ENCODE peak calls at places on chromosomes 2 and 18, in eight cellular contexts. One of them, this sample, is unnamed.

GRCh38 chr2:168722592-168722991 is 79.8 kb upstream of the NOSTRIN start:
- DNase-seq in GM12878: no peak
- DNase-seq in K562: no peak
- DNase-seq in Panc1: no peak
- DNase-seq in suprapubic skin: no peak
- DNase-seq in HL-60: no peak
- DNase-seq in GM23338: no peak
- DNase-seq in stomach: no peak
- DNase-seq in this sample: no peak

GRCh38 chr18:49094136-49094535 is 143.4 kb upstream of the SMAD7 start:
- DNase-seq in GM12878: no peak
- DNase-seq in K562: no peak
- DNase-seq in Panc1: no peak
- DNase-seq in suprapubic skin: no peak
- DNase-seq in HL-60: no peak
- DNase-seq in GM23338: no peak
- DNase-seq in stomach: no peak
- DNase-seq in this sample: no peak

GRCh38 chr2:21466528-21466927 is 342.8 kb downstream of the TDRD15 start:
- DNase-seq in GM12878: no peak
- DNase-seq in K562: no peak
- DNase-seq in Panc1: no peak
- DNase-seq in suprapubic skin: no peak
- DNase-seq in HL-60: no peak
- DNase-seq in GM23338: no peak
- DNase-seq in stomach: no peak
- DNase-seq in this sample: no peak

GRCh38 chr2:99868260-99868659 is 274.1 kb downstream of the AFF3 start:
- DNase-seq in GM12878: no peak
- DNase-seq in K562: no peak
- DNase-seq in Panc1: no peak
- DNase-seq in suprapubic skin: no peak
- DNase-seq in HL-60: no peak
- DNase-seq in GM23338: no peak
- DNase-seq in stomach: no peak
- DNase-seq in this sample: no peak

GRCh38 chr2:42554392-42554791 is 14.0 kb upstream of the MTA3 start:
- DNase-seq in GM12878: no peak
- DNase-seq in K562: no peak
- DNase-seq in Panc1: no peak
- DNase-seq in suprapubic skin: no peak
- DNase-seq in HL-60: no peak
- DNase-seq in GM23338: peak; percentile 63
- DNase-seq in stomach: no peak
- DNase-seq in this sample: no peak

GRCh38 chr2:53575606-53576360 is 191.8 kb upstream of the CHAC2 start:
- DNase-seq in GM12878: no peak
- DNase-seq in K562: no peak
- DNase-seq in Panc1: no peak
- DNase-seq in suprapubic skin: no peak
- DNase-seq in HL-60: no peak
- DNase-seq in GM23338: peak; percentile 3
- DNase-seq in stomach: no peak
- DNase-seq in this sample: no peak

GRCh38 chr18:75106746-75107145 is 102.2 kb downstream of the PTGR3 start:
- DNase-seq in GM12878: no peak
- DNase-seq in K562: no peak
- DNase-seq in Panc1: no peak
- DNase-seq in suprapubic skin: no peak
- DNase-seq in HL-60: no peak
- DNase-seq in GM23338: no peak
- DNase-seq in stomach: no peak
- DNase-seq in this sample: no peak

GRCh38 chr18:48356909-48357631 is 52.1 kb downstream of the ZBTB7C start:
- DNase-seq in GM12878: no peak
- DNase-seq in K562: no peak
- DNase-seq in Panc1: no peak
- DNase-seq in suprapubic skin: peak; percentile 54
- DNase-seq in HL-60: no peak
- DNase-seq in GM23338: peak; percentile 30
- DNase-seq in stomach: no peak
- DNase-seq in this sample: peak; percentile 76

GRCh38 chr2:226977775-226978190 is 141.9 kb downstream of the RHBDD1 start:
- DNase-seq in GM12878: no peak
- DNase-seq in K562: peak; percentile 18
- DNase-seq in Panc1: no peak
- DNase-seq in suprapubic skin: no peak
- DNase-seq in HL-60: no peak
- DNase-seq in GM23338: no peak
- DNase-seq in stomach: no peak
- DNase-seq in this sample: no peak

GRCh38 chr2:165707088-165707487 is 87.0 kb downstream of the GALNT3 start:
- DNase-seq in GM12878: no peak
- DNase-seq in K562: no peak
- DNase-seq in Panc1: no peak
- DNase-seq in suprapubic skin: no peak
- DNase-seq in HL-60: no peak
- DNase-seq in GM23338: no peak
- DNase-seq in stomach: no peak
- DNase-seq in this sample: no peak

GRCh38 chr2:42881732-42882131 is 89.3 kb upstream of the HAAO start:
- DNase-seq in GM12878: no peak
- DNase-seq in K562: no peak
- DNase-seq in Panc1: no peak
- DNase-seq in suprapubic skin: no peak
- DNase-seq in HL-60: no peak
- DNase-seq in GM23338: no peak
- DNase-seq in stomach: no peak
- DNase-seq in this sample: no peak

GRCh38 chr2:8153258-8153718 is 528.6 kb upstream of the ID2 start:
- DNase-seq in GM12878: no peak
- DNase-seq in K562: no peak
- DNase-seq in Panc1: no peak
- DNase-seq in suprapubic skin: no peak
- DNase-seq in HL-60: no peak
- DNase-seq in GM23338: no peak
- DNase-seq in stomach: no peak
- DNase-seq in this sample: no peak

GRCh38 chr2:110639972-110640371 is 37.9 kb downstream of the BUB1 start:
- DNase-seq in GM12878: no peak
- DNase-seq in K562: no peak
- DNase-seq in Panc1: no peak
- DNase-seq in suprapubic skin: no peak
- DNase-seq in HL-60: no peak
- DNase-seq in GM23338: no peak
- DNase-seq in stomach: no peak
- DNase-seq in this sample: no peak

GRCh38 chr2:151826737-151827157 is 1.5 kb downstream of the ARL5A start:
- DNase-seq in GM12878: no peak
- DNase-seq in K562: peak; percentile 24
- DNase-seq in Panc1: no peak
- DNase-seq in suprapubic skin: no peak
- DNase-seq in HL-60: peak; percentile 29
- DNase-seq in GM23338: no peak
- DNase-seq in stomach: no peak
- DNase-seq in this sample: no peak

GRCh38 chr2:86186431-86186830 is 8.8 kb downstream of the IMMT start:
- DNase-seq in GM12878: no peak
- DNase-seq in K562: no peak
- DNase-seq in Panc1: no peak
- DNase-seq in suprapubic skin: no peak
- DNase-seq in HL-60: no peak
- DNase-seq in GM23338: no peak
- DNase-seq in stomach: no peak
- DNase-seq in this sample: no peak

GRCh38 chr2:202017940-202018339 is 15.7 kb upstream of the FZD7 start:
- DNase-seq in GM12878: no peak
- DNase-seq in K562: no peak
- DNase-seq in Panc1: no peak
- DNase-seq in suprapubic skin: no peak
- DNase-seq in HL-60: no peak
- DNase-seq in GM23338: no peak
- DNase-seq in stomach: no peak
- DNase-seq in this sample: no peak

GRCh38 chr18:56702946-56703345 is 51.8 kb downstream of the WDR7 start:
- DNase-seq in GM12878: no peak
- DNase-seq in K562: peak; percentile 11
- DNase-seq in Panc1: peak; percentile 13
- DNase-seq in suprapubic skin: no peak
- DNase-seq in HL-60: peak; percentile 15
- DNase-seq in GM23338: peak; percentile 65
- DNase-seq in stomach: no peak
- DNase-seq in this sample: no peak

GRCh38 chr2:113784823-113785744 is 28.6 kb upstream of the SLC35F5 start:
- DNase-seq in GM12878: no peak
- DNase-seq in K562: no peak
- DNase-seq in Panc1: no peak
- DNase-seq in suprapubic skin: no peak
- DNase-seq in HL-60: no peak
- DNase-seq in GM23338: no peak
- DNase-seq in stomach: peak; percentile 50
- DNase-seq in this sample: no peak

GRCh38 chr2:191933307-191934105 is 86.6 kb upstream of the CAVIN2 start:
- DNase-seq in GM12878: peak; percentile 40
- DNase-seq in K562: no peak
- DNase-seq in Panc1: no peak
- DNase-seq in suprapubic skin: no peak
- DNase-seq in HL-60: no peak
- DNase-seq in GM23338: no peak
- DNase-seq in stomach: no peak
- DNase-seq in this sample: no peak

GRCh38 chr2:102582845-102583244 is 36.5 kb upstream of the SLC9A2 start:
- DNase-seq in GM12878: no peak
- DNase-seq in K562: no peak
- DNase-seq in Panc1: no peak
- DNase-seq in suprapubic skin: no peak
- DNase-seq in HL-60: no peak
- DNase-seq in GM23338: no peak
- DNase-seq in stomach: no peak
- DNase-seq in this sample: no peak

GRCh38 chr2:40210344-40210967 is 241.4 kb downstream of the SLC8A1 start:
- DNase-seq in GM12878: no peak
- DNase-seq in K562: no peak
- DNase-seq in Panc1: no peak
- DNase-seq in suprapubic skin: no peak
- DNase-seq in HL-60: no peak
- DNase-seq in GM23338: no peak
- DNase-seq in stomach: no peak
- DNase-seq in this sample: no peak

GRCh38 chr18:23528580-23529472 is 25.5 kb downstream of the RMC1 start:
- DNase-seq in GM12878: no peak
- DNase-seq in K562: peak; percentile 76
- DNase-seq in Panc1: no peak
- DNase-seq in suprapubic skin: no peak
- DNase-seq in HL-60: peak; percentile 67
- DNase-seq in GM23338: no peak
- DNase-seq in stomach: no peak
- DNase-seq in this sample: no peak

GRCh38 chr2:238055841-238056240 is 5.0 kb upstream of the SCLY start:
- DNase-seq in GM12878: no peak
- DNase-seq in K562: no peak
- DNase-seq in Panc1: no peak
- DNase-seq in suprapubic skin: no peak
- DNase-seq in HL-60: no peak
- DNase-seq in GM23338: no peak
- DNase-seq in stomach: no peak
- DNase-seq in this sample: no peak

GRCh38 chr2:162086904-162087303 is 12.9 kb upstream of the DPP4 start:
- DNase-seq in GM12878: no peak
- DNase-seq in K562: no peak
- DNase-seq in Panc1: no peak
- DNase-seq in suprapubic skin: no peak
- DNase-seq in HL-60: no peak
- DNase-seq in GM23338: no peak
- DNase-seq in stomach: no peak
- DNase-seq in this sample: no peak

GRCh38 chr18:28151434-28151833 is 25.5 kb downstream of the CDH2 start:
- DNase-seq in GM12878: no peak
- DNase-seq in K562: no peak
- DNase-seq in Panc1: no peak
- DNase-seq in suprapubic skin: no peak
- DNase-seq in HL-60: no peak
- DNase-seq in GM23338: no peak
- DNase-seq in stomach: no peak
- DNase-seq in this sample: no peak

DNA sequence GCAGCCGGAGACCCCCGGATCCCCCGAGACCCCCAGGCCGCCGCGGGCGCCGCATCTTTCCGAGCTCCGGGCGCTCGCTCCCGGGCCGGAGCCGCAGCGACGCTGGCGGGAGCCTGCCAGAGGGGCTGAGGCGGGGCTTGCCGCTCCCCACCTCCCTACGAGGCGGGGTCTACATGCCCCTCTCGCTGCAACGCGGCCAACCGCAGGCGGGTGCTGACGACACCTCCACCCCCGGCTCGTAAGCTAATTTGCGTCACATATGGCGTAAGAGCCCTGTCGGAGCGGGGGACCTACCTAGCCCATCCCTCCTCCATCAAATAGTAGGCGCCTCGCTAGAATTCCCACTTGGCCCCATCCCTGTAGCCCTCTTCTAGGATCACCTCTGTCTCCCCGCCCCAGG is at the start of gene PTPRN:
- DNase-seq in GM12878: no peak
- DNase-seq in K562: peak; percentile 48
- DNase-seq in Panc1: no peak
- DNase-seq in suprapubic skin: peak; percentile 53
- DNase-seq in HL-60: no peak
- DNase-seq in GM23338: peak; percentile 96
- DNase-seq in stomach: no peak
- DNase-seq in this sample: no peak
- TF ChIP-seq CTCF in GM12878: no peak
- TF ChIP-seq CTCF in K562: no peak
- TF ChIP-seq CTCF in Panc1: no peak
- TF ChIP-seq CTCF in suprapubic skin: no peak
- TF ChIP-seq CTCF in HL-60: no peak
- TF ChIP-seq CTCF in GM23338: no peak
- TF ChIP-seq CTCF in stomach: no peak
- TF ChIP-seq CTCF in this sample: no peak

GRCh38 chr2:195029804-195030654 is 627.0 kb upstream of the SLC39A10 start:
- DNase-seq in GM12878: no peak
- DNase-seq in K562: no peak
- DNase-seq in Panc1: no peak
- DNase-seq in suprapubic skin: no peak
- DNase-seq in HL-60: no peak
- DNase-seq in GM23338: no peak
- DNase-seq in stomach: no peak
- DNase-seq in this sample: no peak
- TF ChIP-seq POLR2AphosphoS5 in GM12878: no peak
- TF ChIP-seq POLR2AphosphoS5 in K562: no peak
- TF ChIP-seq POLR2AphosphoS5 in Panc1: no peak
- TF ChIP-seq POLR2AphosphoS5 in suprapubic skin: no peak
- TF ChIP-seq POLR2AphosphoS5 in HL-60: no peak
- TF ChIP-seq POLR2AphosphoS5 in GM23338: no peak
- TF ChIP-seq POLR2AphosphoS5 in stomach: no peak
- TF ChIP-seq POLR2AphosphoS5 in this sample: no peak

GRCh38 chr2:235981629-235982028 is 186.6 kb downstream of the GBX2 start:
- DNase-seq in GM12878: no peak
- DNase-seq in K562: no peak
- DNase-seq in Panc1: no peak
- DNase-seq in suprapubic skin: no peak
- DNase-seq in HL-60: no peak
- DNase-seq in GM23338: peak; percentile 72
- DNase-seq in stomach: no peak
- DNase-seq in this sample: no peak
- TF ChIP-seq CTCF in GM12878: no peak
- TF ChIP-seq CTCF in K562: no peak
- TF ChIP-seq CTCF in Panc1: no peak
- TF ChIP-seq CTCF in suprapubic skin: no peak
- TF ChIP-seq CTCF in HL-60: no peak
- TF ChIP-seq CTCF in GM23338: peak; percentile 93
- TF ChIP-seq CTCF in stomach: no peak
- TF ChIP-seq CTCF in this sample: no peak

GRCh38 chr18:45619062-45619825 is 4.0 kb downstream of the SLC14A2 start:
- DNase-seq in GM12878: no peak
- DNase-seq in K562: no peak
- DNase-seq in Panc1: no peak
- DNase-seq in suprapubic skin: peak; percentile 82
- DNase-seq in HL-60: no peak
- DNase-seq in GM23338: no peak
- DNase-seq in stomach: no peak
- DNase-seq in this sample: no peak
- TF ChIP-seq POLR2AphosphoS5 in GM12878: no peak
- TF ChIP-seq POLR2AphosphoS5 in K562: no peak
- TF ChIP-seq POLR2AphosphoS5 in Panc1: no peak
- TF ChIP-seq POLR2AphosphoS5 in suprapubic skin: no peak
- TF ChIP-seq POLR2AphosphoS5 in HL-60: no peak
- TF ChIP-seq POLR2AphosphoS5 in GM23338: no peak
- TF ChIP-seq POLR2AphosphoS5 in stomach: no peak
- TF ChIP-seq POLR2AphosphoS5 in this sample: no peak